ENCODE peak calls at places on chromosomes 3 and 15, in seven cellular contexts. P, K, V, I, C, L and M are unnamed samples.

GRCh38 chr3:88410259-88410658 is 260.5 kb downstream of the C3orf38 start:
- DNase-seq in P (no peak), K (no peak), V (no peak), I (no peak), C (no peak), L (no peak), M (no peak)

GRCh38 chr3:52028572-52028971 is 27.8 kb downstream of the DUSP7 start:
- DNase-seq in P (peak; percentile 23), K (no peak), V (no peak), I (no peak), C (no peak), L (no peak), M (no peak)

GRCh38 chr3:193474446-193474845 is 80.2 kb downstream of the ATP13A4 start:
- DNase-seq in P (no peak), K (no peak), V (no peak), I (no peak), C (no peak), L (no peak), M (no peak)

GRCh38 chr3:170049146-170050000 is 11.6 kb downstream of the GPR160 start:
- DNase-seq in P (peak; percentile 23), K (no peak), V (no peak), I (no peak), C (no peak), L (peak; percentile 83), M (no peak)

GRCh38 chr15:22944651-22945050 is 35.5 kb downstream of the CYFIP1 start:
- DNase-seq in P (no peak), K (no peak), V (no peak), I (no peak), C (no peak), L (no peak), M (no peak)

GRCh38 chr3:161372321-161373260 is 1.3 kb upstream of the SPTSSB start:
- DNase-seq in P (no peak), K (peak; percentile 35), V (peak; percentile 73), I (no peak), C (peak; percentile 28), L (peak; percentile 15), M (peak; percentile 75)

GRCh38 chr15:91861223-91861622 is 7.7 kb downstream of the SLCO3A1 start:
- DNase-seq in P (no peak), K (peak; percentile 12), V (no peak), I (no peak), C (no peak), L (peak; percentile 44), M (no peak)

GRCh38 chr3:30623375-30623774 is 17.0 kb downstream of the TGFBR2 start:
- DNase-seq in P (peak; percentile 55), K (no peak), V (no peak), I (no peak), C (no peak), L (no peak), M (no peak)

GRCh38 chr15:52331490-52332240 is 36.1 kb upstream of the MYO5C start:
- DNase-seq in P (peak; percentile 54), K (no peak), V (no peak), I (no peak), C (peak; percentile 47), L (peak; percentile 81), M (peak; percentile 62)

GRCh38 chr15:34216527-34217270 is 6.8 kb upstream of the KATNBL1 start:
- DNase-seq in P (no peak), K (no peak), V (no peak), I (no peak), C (no peak), L (no peak), M (no peak)

GRCh38 chr3:53083496-53083895 is 37.6 kb upstream of the SFMBT1 start:
- DNase-seq in P (peak; percentile 75), K (no peak), V (peak; percentile 10), I (no peak), C (peak; percentile 39), L (no peak), M (no peak)

GRCh38 chr3:68088216-68088615 is 433.8 kb upstream of the SUCLG2 start:
- DNase-seq in P (no peak), K (no peak), V (no peak), I (no peak), C (no peak), L (no peak), M (no peak)

GRCh38 chr3:187013080-187013838 is 82.9 kb downstream of the ST6GAL1 start:
- DNase-seq in P (peak; percentile 74), K (no peak), V (no peak), I (no peak), C (peak; percentile 34), L (no peak), M (no peak)
- H3K79me1 ChIP-seq in P (no peaks in the 10 kb centered on the region), K (peaks cover 2% of the 10 kb centered on the region), V (no peaks in the 10 kb centered on the region), I (peaks cover 9% of the 10 kb centered on the region), C (peaks cover 6% of the 10 kb centered on the region), L (no peaks in the 10 kb centered on the region), M (peaks cover 10% of the 10 kb centered on the region)

GRCh38 chr3:13812039-13812438 is 67.8 kb downstream of the WNT7A start:
- DNase-seq in P (no peak), K (peak; percentile 54), V (no peak), I (no peak), C (no peak), L (no peak), M (no peak)

GRCh38 chr3:13811614-13812013 is 68.3 kb downstream of the WNT7A start:
- DNase-seq in P (no peak), K (no peak), V (no peak), I (no peak), C (no peak), L (no peak), M (no peak)

GRCh38 chr3:13808576-13808975 is 71.3 kb downstream of the WNT7A start:
- DNase-seq in P (no peak), K (no peak), V (no peak), I (no peak), C (no peak), L (no peak), M (no peak)
- H3K79me1 ChIP-seq in P (no peaks in the 10 kb centered on the region), K (no peaks in the 10 kb centered on the region), V (no peaks in the 10 kb centered on the region), I (no peaks in the 10 kb centered on the region), C (no peaks in the 10 kb centered on the region), L (no peaks in the 10 kb centered on the region), M (no peaks in the 10 kb centered on the region)

DNA sequence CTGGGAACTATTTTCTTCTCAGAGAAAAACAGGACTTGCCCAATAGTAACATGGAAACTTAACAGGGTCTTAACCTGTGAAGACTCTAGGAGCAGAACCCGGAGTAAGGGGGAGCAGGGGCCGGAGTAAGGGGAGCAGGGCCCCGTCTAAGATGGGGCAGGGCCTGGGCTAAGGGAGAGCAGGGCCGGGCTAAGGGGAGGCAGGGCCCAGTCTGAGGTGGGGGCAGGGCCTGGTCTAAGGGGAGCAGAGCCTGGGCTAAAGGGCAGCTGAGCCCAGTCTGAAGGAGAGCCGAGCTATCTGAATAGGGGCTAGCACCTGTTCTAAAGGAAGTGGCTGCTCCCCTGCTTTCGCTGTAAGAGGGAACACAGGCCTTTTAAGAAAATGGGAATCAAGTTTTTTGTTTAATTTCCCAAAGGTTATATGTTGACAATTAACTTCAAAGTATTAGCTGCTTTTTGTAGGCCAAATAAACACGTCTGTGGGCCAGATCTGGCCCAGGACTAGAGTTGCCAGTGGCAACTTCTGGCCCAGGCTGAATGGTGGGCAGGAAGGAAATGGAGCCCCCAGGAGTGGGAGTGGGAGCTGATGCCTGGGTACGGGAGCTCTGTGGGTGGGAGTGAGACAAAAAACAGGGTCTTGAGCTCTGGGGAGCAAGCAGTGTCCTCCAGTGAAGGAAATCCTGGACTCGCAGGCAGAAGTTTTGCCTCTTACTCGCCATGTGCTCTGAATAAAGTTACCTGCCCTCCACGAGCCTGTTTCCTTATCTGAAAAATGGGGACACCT is 32.5 kb downstream of the CSPG4 start:
- DNase-seq in P (no peak), K (no peak), V (no peak), I (no peak), C (no peak), L (no peak), M (no peak)
- H3K79me1 ChIP-seq in P (peaks cover 6% of the 10 kb centered on the region), K (no peaks in the 10 kb centered on the region), V (no peaks in the 10 kb centered on the region), I (no peaks in the 10 kb centered on the region), C (peaks cover 14% of the 10 kb centered on the region), L (no peaks in the 10 kb centered on the region), M (no peaks in the 10 kb centered on the region)

GRCh38 chr3:34570916-34571705 is 772.7 kb downstream of the PDCD6IP start:
- DNase-seq in P (no peak), K (no peak), V (no peak), I (no peak), C (no peak), L (peak; percentile 89), M (no peak)

GRCh38 chr3:34569437-34569836 is 771.0 kb downstream of the PDCD6IP start:
- DNase-seq in P (no peak), K (no peak), V (no peak), I (no peak), C (no peak), L (no peak), M (peak; percentile 83)

GRCh38 chr3:34571714-34572113 is 773.3 kb downstream of the PDCD6IP start:
- DNase-seq in P (no peak), K (no peak), V (no peak), I (no peak), C (no peak), L (no peak), M (no peak)

GRCh38 chr3:34567266-34567665 is 768.8 kb downstream of the PDCD6IP start:
- DNase-seq in P (no peak), K (no peak), V (no peak), I (no peak), C (no peak), L (no peak), M (no peak)

GRCh38 chr3:34568766-34569165 is 770.3 kb downstream of the PDCD6IP start:
- DNase-seq in P (no peak), K (no peak), V (no peak), I (no peak), C (no peak), L (peak; percentile 80), M (peak; percentile 82)
- H3K79me1 ChIP-seq in P (no peaks in the 10 kb centered on the region), K (no peaks in the 10 kb centered on the region), V (no peaks in the 10 kb centered on the region), I (no peaks in the 10 kb centered on the region), C (no peaks in the 10 kb centered on the region), L (no peaks in the 10 kb centered on the region), M (no peaks in the 10 kb centered on the region)

GRCh38 chr15:99580061-99580460 is 14.3 kb downstream of the MEF2A start:
- DNase-seq in P (no peak), K (no peak), V (no peak), I (no peak), C (no peak), L (no peak), M (peak; percentile 53)

GRCh38 chr15:99582508-99582960 is 16.8 kb downstream of the MEF2A start:
- DNase-seq in P (no peak), K (no peak), V (no peak), I (no peak), C (peak; percentile 22), L (peak; percentile 18), M (peak; percentile 33)

GRCh38 chr15:99578809-99579208 is 13.0 kb downstream of the MEF2A start:
- DNase-seq in P (no peak), K (no peak), V (no peak), I (no peak), C (no peak), L (no peak), M (peak; percentile 38)

GRCh38 chr15:99586121-99586520 is 20.3 kb downstream of the MEF2A start:
- DNase-seq in P (no peak), K (no peak), V (no peak), I (no peak), C (no peak), L (peak; percentile 23), M (no peak)

DNA sequence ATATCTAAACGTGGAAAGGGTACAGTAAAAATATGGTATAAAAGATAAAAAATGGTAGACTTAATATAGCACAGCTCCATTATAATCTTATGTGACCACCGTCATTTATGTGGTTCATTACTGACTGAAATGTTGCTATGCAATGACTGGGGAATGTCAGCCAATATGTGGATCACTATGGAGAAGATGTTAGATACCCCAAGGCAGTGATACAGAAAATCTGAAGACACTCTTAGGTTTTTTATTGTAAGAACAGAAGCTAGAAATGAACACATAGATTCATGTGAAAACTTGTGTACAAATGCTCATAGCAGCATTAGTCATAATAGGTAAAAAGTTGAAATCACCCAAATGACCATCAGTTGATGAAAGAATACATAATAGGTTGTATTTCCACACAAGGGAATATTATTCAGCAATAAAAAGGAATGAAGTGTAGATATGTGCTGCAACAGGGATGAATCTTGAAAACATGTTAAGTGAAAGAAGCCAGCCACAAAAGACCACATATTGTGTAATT is 18.4 kb downstream of the MEF2A start:
- DNase-seq in P (no peak), K (no peak), V (no peak), I (no peak), C (no peak), L (peak; percentile 30), M (no peak)
- H3K79me1 ChIP-seq in P (peaks cover 18% of the 10 kb centered on the region), K (peaks cover 2% of the 10 kb centered on the region), V (no peaks in the 10 kb centered on the region), I (no peaks in the 10 kb centered on the region), C (peaks cover 9% of the 10 kb centered on the region), L (no peaks in the 10 kb centered on the region), M (peaks cover 7% of the 10 kb centered on the region)